ENCODE peak calls at places on chromosomes 7 and 10, in four cellular contexts. Z is T-helper 9 cell; D is naive thymus-derived CD4-positive, alpha-beta T cell; F is T47D. I is an unnamed sample.

GRCh38 chr7:148721390-148721789 is 22.7 kb downstream of the CUL1 start:
- DNase-seq in D (no peak), F (no peak), Z (no peak), I (no peak)

GRCh38 chr10:21727452-21728168 is 193.6 kb downstream of the MLLT10 start:
- DNase-seq in D (no peak), Z (no peak), F (no peak), I (no peak)

GRCh38 chr7:116772926-116773749 is 89.2 kb upstream of the CAPZA2 start:
- DNase-seq in Z (no peak), F (no peak), D (no peak), I (no peak)

GRCh38 chr7:70044064-70044463 is 445.8 kb downstream of the AUTS2 start:
- DNase-seq in D (no peak), F (no peak), Z (no peak), I (no peak)

GRCh38 chr7:136857573-136857972 is 10.9 kb upstream of the CHRM2 start:
- DNase-seq in F (peak), Z (no peak), D (no peak), I (no peak)

GRCh38 chr7:110373514-110374258 is 717.2 kb upstream of the LRRN3 start:
- DNase-seq in Z (no peak), D (no peak), F (no peak), I (no peak)

GRCh38 chr7:111853231-111853990 is 291.1 kb upstream of the IMMP2L start:
- DNase-seq in F (peak), D (no peak), Z (no peak), I (no peak)

GRCh38 chr10:4337581-4337980 is 488.4 kb upstream of the AKR1E2 start:
- DNase-seq in Z (no peak), F (no peak), D (no peak), I (no peak)

GRCh38 chr7:131108212-131108980 is 219.3 kb upstream of the MKLN1 start:
- DNase-seq in F (no peak), Z (no peak), D (peak), I (peak)

GRCh38 chr10:132138596-132138995 is 48.2 kb upstream of the DPYSL4 start:
- DNase-seq in F (no peak), Z (no peak), D (no peak), I (no peak)

GRCh38 chr10:86509145-86509544 is 12.4 kb downstream of the WAPL start:
- DNase-seq in F (no peak), D (no peak), Z (no peak), I (no peak)

GRCh38 chr10:29858352-29859267 is 200.8 kb downstream of the JCAD start:
- DNase-seq in D (no peak), F (peak), Z (no peak), I (no peak)

GRCh38 chr7:2044311-2044882 is 188.3 kb downstream of the MAD1L1 start:
- DNase-seq in Z (no peak), F (no peak), D (no peak), I (no peak)

GRCh38 chr10:29535012-29535777 is 99.6 kb downstream of the SVIL start:
- DNase-seq in Z (no peak), D (no peak), F (peak), I (no peak)

GRCh38 chr10:80468002-80468401 is 13.9 kb downstream of the TSPAN14 start:
- DNase-seq in Z (peak), D (peak), F (no peak), I (peak)

GRCh38 chr10:124093076-124093773 is at the start of gene CHST15:
- DNase-seq in D (no peak), Z (no peak), F (peak), I (no peak)

GRCh38 chr10:59830601-59831259 is 75.6 kb downstream of the CCDC6 start:
- DNase-seq in D (no peak), F (peak), Z (no peak), I (no peak)

GRCh38 chr7:124162667-124163066 is 129.8 kb upstream of the TMEM229A start:
- DNase-seq in D (no peak), F (no peak), Z (no peak), I (no peak)

GRCh38 chr10:21946946-21947345 is 56.6 kb downstream of the DNAJC1 start:
- DNase-seq in F (no peak), Z (no peak), D (no peak), I (no peak)

GRCh38 chr7:155885162-155886160 is 73.2 kb upstream of the SHH start:
- DNase-seq in F (no peak), D (no peak), Z (no peak), I (no peak)

GRCh38 chr10:474406-474805 is 215.1 kb downstream of the DIP2C start:
- DNase-seq in D (no peak), F (no peak), Z (no peak), I (no peak)

GRCh38 chr7:29350351-29350750 is 155.8 kb downstream of the CHN2 start:
- DNase-seq in F (no peak), D (no peak), Z (no peak), I (no peak)

GRCh38 chr7:148697256-148697841 is 1.4 kb upstream of the CUL1 start:
- DNase-seq in F (no peak), D (peak), Z (peak), I (no peak)

GRCh38 chr7:50068026-50068425 is 25.0 kb downstream of the ZPBP start:
- DNase-seq in D (peak), Z (no peak), F (peak), I (no peak)

GRCh38 chr7:83546586-83546985 is 102.4 kb downstream of the SEMA3E start:
- DNase-seq in D (no peak), Z (no peak), F (no peak), I (no peak)

GRCh38 chr10:89278034-89278535 is 23.8 kb upstream of the IFIT2 start:
- DNase-seq in D (no peak), Z (no peak), F (peak), I (no peak)